ENCODE peak calls at places on chromosome 15, in six cellular contexts. H, T, D, I, G and A are unnamed samples.

GRCh38 chr15:90266061-90266431 is 574 bp downstream of the NGRN start:
- DNase-seq in I (no peak), T (no peak), D (peak; percentile 73), H (peak; percentile 34), G (peak; percentile 54), A (peak; percentile 30)

GRCh38 chr15:62052714-62053113 is 7.5 kb downstream of the VPS13C start:
- DNase-seq in I (no peak), D (no peak), T (no peak), G (no peak), H (no peak), A (no peak)

GRCh38 chr15:25901841-25902610 is 38.9 kb upstream of the ATP10A start:
- DNase-seq in T (no peak), G (no peak), H (no peak), I (no peak), D (no peak), A (no peak)

GRCh38 chr15:96330064-96330449 is 443 bp upstream of the NR2F2 start:
- DNase-seq in D (peak; percentile 92), H (peak; percentile 64), G (peak; percentile 70), I (peak; percentile 91), T (no peak), A (no peak)

GRCh38 chr15:57259511-57260143 is 116.7 kb upstream of the CGNL1 start:
- DNase-seq in T (no peak), I (no peak), G (no peak), H (no peak), D (no peak), A (no peak)

GRCh38 chr15:64455951-64456350 is 4.4 kb upstream of the ZNF609 start:
- DNase-seq in I (no peak), T (no peak), D (peak; percentile 65), G (peak; percentile 39), H (peak; percentile 68), A (no peak)

GRCh38 chr15:85316244-85316934 is 64.0 kb upstream of the AKAP13 start:
- DNase-seq in I (no peak), G (no peak), H (no peak), D (no peak), T (no peak), A (no peak)

GRCh38 chr15:100301905-100302431 is 39.8 kb downstream of the ADAMTS17 start:
- DNase-seq in H (no peak), T (no peak), G (no peak), D (no peak), I (no peak), A (no peak)

GRCh38 chr15:98905981-98906711 is 101.4 kb downstream of the PGPEP1L start:
- DNase-seq in D (no peak), H (no peak), G (no peak), T (no peak), I (no peak), A (no peak)

GRCh38 chr15:38069506-38069905 is 135.1 kb downstream of the TMCO5A start:
- DNase-seq in T (no peak), G (peak; percentile 34), H (peak; percentile 76), I (no peak), D (peak; percentile 68), A (no peak)

GRCh38 chr15:33675246-33675645 is 293.1 kb upstream of the CHRM5 start:
- DNase-seq in D (no peak), H (no peak), G (peak; percentile 46), I (no peak), T (no peak), A (peak; percentile 24)

GRCh38 chr15:78103406-78104118 is 11.2 kb downstream of the SH2D7 start:
- DNase-seq in I (no peak), D (peak; percentile 58), G (no peak), H (no peak), T (no peak), A (no peak)

GRCh38 chr15:98001663-98002194 is 41.2 kb downstream of the ARRDC4 start:
- DNase-seq in T (no peak), I (no peak), G (no peak), D (no peak), H (no peak), A (no peak)

GRCh38 chr15:33963831-33964664 is 4.2 kb upstream of the CHRM5 start:
- DNase-seq in T (no peak), H (no peak), G (no peak), D (no peak), I (no peak), A (no peak)

GRCh38 chr15:56249080-56249479 is 5.4 kb upstream of the RFX7 start:
- DNase-seq in D (no peak), I (no peak), T (no peak), H (no peak), G (no peak), A (peak; percentile 23)

GRCh38 chr15:70265466-70265978 is 167.8 kb upstream of the TLE3 start:
- DNase-seq in T (no peak), I (no peak), H (no peak), G (no peak), D (no peak), A (peak; percentile 68)

GRCh38 chr15:82832601-82833209 is 23.3 kb downstream of the WHAMM start:
- DNase-seq in I (no peak), H (no peak), T (no peak), D (no peak), G (no peak), A (no peak)

GRCh38 chr15:51075364-51075763 is 19.3 kb downstream of the TNFAIP8L3 start:
- DNase-seq in H (peak; percentile 74), D (peak; percentile 87), G (no peak), T (no peak), I (no peak), A (no peak)

GRCh38 chr15:51076898-51077564 is 17.7 kb downstream of the TNFAIP8L3 start:
- DNase-seq in T (no peak), G (peak; percentile 41), I (peak; percentile 78), H (peak; percentile 35), D (peak; percentile 69), A (no peak)

GRCh38 chr15:51074926-51075325 is 19.8 kb downstream of the TNFAIP8L3 start:
- DNase-seq in I (no peak), T (no peak), D (no peak), G (no peak), H (no peak), A (no peak)

GRCh38 chr15:51077565-51078153 is 17.0 kb downstream of the TNFAIP8L3 start:
- DNase-seq in H (peak; percentile 49), T (peak; percentile 27), I (no peak), G (peak; percentile 84), D (peak; percentile 84), A (no peak)

DNA sequence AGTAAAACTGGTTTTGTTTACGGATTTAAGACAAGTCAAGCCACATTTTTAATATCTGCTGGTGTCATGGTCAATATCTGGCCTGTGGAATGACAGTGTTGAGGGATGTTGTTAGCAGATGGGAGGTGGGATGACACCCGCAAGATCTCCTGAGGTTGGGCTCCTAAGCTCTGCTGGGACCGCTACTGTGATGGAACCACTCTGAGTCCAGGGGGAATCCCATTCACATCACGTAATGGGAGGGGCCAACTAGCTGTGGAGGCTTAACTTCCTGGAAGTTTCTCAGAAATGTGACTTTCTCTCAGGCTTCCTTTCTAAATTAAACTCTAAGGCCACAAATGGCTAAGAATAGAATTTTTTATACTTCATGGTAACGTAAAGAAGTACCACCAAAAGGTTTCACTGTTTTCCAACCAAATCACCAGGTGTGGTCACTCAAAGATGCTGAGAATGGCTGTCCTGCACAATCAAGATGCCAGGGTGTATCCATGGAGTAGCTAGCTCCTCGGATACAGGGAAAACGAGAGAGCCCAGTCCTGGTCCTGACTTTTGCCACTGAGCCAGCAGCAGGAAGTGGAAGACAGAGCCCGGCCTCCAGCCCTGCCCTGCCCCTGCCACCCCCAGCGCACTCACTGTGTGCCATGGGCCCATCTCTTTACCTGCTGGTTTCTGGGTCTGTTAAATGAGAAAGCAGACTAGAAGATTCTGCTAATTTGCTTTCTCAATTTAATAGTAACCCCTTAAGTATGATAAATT is 18.4 kb downstream of the TNFAIP8L3 start:
- DNase-seq in D (no peak), G (no peak), T (no peak), I (no peak), H (no peak), A (no peak)
- H3K27ac ChIP-seq in D (peak overlapping the region; percentile 19), G (no peak overlapping the region), T (no peak overlapping the region), I (peak overlapping the region; percentile 50), H (peak overlapping the region; percentile 75), A (no peak overlapping the region)

DNA sequence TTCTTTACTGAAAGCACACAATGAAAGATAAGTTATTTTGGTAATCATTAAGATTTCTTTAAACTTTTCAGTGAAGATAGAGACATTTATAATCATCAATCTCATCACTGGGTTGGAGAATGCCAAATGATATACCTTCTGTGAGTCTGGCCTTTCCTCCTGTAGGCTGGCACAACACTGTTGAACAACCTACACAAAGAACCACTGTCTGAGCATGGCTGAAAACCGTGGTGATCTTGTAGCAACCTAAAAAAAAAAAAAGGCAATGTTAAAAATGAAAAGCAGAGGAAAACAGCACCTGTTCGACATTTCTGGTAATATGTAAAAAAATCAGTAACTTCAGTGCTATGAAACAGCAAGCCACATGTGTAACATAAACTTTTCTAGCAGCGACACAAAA is 1.8 kb downstream of the RPS27L start:
- DNase-seq in T (no peak), D (no peak), I (no peak), G (no peak), H (no peak), A (no peak)
- H3K27ac ChIP-seq in T (no peak overlapping the region), D (no peak overlapping the region), I (no peak overlapping the region), G (no peak overlapping the region), H (no peak overlapping the region), A (no peak overlapping the region)

GRCh38 chr15:39361497-39361896 is 219.4 kb upstream of the THBS1 start:
- DNase-seq in I (no peak), T (no peak), G (no peak), H (no peak), D (no peak), A (no peak)

GRCh38 chr15:39360417-39360816 is 220.5 kb upstream of the THBS1 start:
- DNase-seq in G (no peak), D (no peak), T (no peak), I (no peak), H (no peak), A (no peak)

GRCh38 chr15:39358441-39359041 is 222.3 kb upstream of the THBS1 start:
- DNase-seq in G (peak; percentile 57), T (no peak), H (peak; percentile 73), D (peak; percentile 77), I (no peak), A (no peak)

GRCh38 chr15:39357478-39358268 is 223.2 kb upstream of the THBS1 start:
- DNase-seq in H (no peak), T (no peak), I (no peak), G (no peak), D (no peak), A (no peak)

DNA sequence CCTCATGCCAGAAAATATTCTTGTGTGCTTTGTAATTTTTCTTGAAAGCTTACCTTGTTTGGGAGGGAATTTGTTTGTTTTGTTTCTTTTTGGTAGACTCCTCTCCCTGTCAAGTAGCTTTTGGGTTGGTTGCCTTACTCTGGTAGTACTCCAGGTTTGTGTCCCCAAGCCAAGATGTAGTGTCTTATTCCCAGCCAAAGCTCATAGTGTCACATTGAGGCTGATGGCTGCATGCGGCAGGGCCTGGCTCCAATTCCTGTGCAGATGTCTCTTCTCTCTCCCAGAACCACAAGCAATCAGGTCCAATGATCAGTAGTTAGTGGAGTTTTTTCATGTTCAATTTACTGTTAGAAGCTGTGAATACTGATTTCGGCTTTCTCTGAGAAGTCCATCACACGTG is 221.1 kb upstream of the THBS1 start:
- DNase-seq in G (no peak), I (no peak), H (no peak), D (no peak), T (no peak), A (no peak)
- H3K27ac ChIP-seq in G (no peak overlapping the region), I (no peak overlapping the region), H (peak overlapping the region; percentile 68), D (no peak overlapping the region), T (no peak overlapping the region), A (no peak overlapping the region)

DNA sequence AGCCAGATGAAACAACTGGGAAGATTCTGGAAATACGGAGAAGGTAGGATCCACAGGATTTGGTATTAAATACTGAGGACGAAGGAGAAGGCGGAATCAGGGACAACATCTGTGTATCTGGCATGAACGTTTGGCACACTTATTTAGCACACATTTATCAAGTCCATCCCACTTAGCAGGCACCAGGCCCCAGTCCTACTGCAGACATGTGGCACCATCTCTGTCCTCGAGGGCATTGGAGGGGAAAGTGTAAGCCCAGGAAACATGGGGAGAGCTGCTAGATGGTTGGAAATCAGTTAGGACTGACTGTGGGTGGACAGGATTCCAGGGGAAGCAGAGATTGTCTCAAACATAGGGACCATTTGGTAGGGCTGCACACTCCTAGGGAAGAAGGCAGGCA is 29.0 kb upstream of the LCTL start:
- DNase-seq in D (no peak), H (no peak), G (no peak), T (no peak), I (no peak), A (no peak)
- H3K27ac ChIP-seq in D (no peak overlapping the region), H (no peak overlapping the region), G (no peak overlapping the region), T (no peak overlapping the region), I (no peak overlapping the region), A (no peak overlapping the region)